ENCODE peak calls at places on chromosomes 12 and 14, in seven cellular contexts. One of them, this sample, is unnamed.

GRCh38 chr12:6392499-6392898 is 8.5 kb downstream of the LTBR start:
- DNase-seq in thyroid gland: peak
- DNase-seq in glutamatergic neuron: no peak
- DNase-seq in endothelial cell: no peak
- DNase-seq in lower leg skin: no peak
- DNase-seq in neural crest cell: no peak
- DNase-seq in fibroblast of villous mesenchyme: no peak
- DNase-seq in this sample: no peak

GRCh38 chr12:116954700-116955381 is 44.1 kb downstream of the FBXW8 start:
- DNase-seq in thyroid gland: peak
- DNase-seq in glutamatergic neuron: no peak
- DNase-seq in endothelial cell: no peak
- DNase-seq in lower leg skin: no peak
- DNase-seq in neural crest cell: no peak
- DNase-seq in fibroblast of villous mesenchyme: no peak
- DNase-seq in this sample: no peak

GRCh38 chr12:124888203-124888602 is 24.5 kb upstream of the SCARB1 start:
- DNase-seq in thyroid gland: no peak
- DNase-seq in glutamatergic neuron: no peak
- DNase-seq in endothelial cell: no peak
- DNase-seq in lower leg skin: no peak
- DNase-seq in neural crest cell: no peak
- DNase-seq in fibroblast of villous mesenchyme: no peak
- DNase-seq in this sample: no peak

GRCh38 chr12:54701940-54702592 is 53.9 kb upstream of the DCD start:
- DNase-seq in thyroid gland: no peak
- DNase-seq in glutamatergic neuron: no peak
- DNase-seq in endothelial cell: no peak
- DNase-seq in lower leg skin: no peak
- DNase-seq in neural crest cell: no peak
- DNase-seq in fibroblast of villous mesenchyme: peak
- DNase-seq in this sample: peak

GRCh38 chr14:58428011-58428807 is 690 bp downstream of the KIAA0586 start:
- DNase-seq in thyroid gland: no peak
- DNase-seq in glutamatergic neuron: no peak
- DNase-seq in endothelial cell: peak
- DNase-seq in lower leg skin: no peak
- DNase-seq in neural crest cell: peak
- DNase-seq in fibroblast of villous mesenchyme: peak
- DNase-seq in this sample: peak

GRCh38 chr12:43758728-43759563 is at the start of the genes IRAK4 and PUS7L:
- DNase-seq in thyroid gland: peak
- DNase-seq in glutamatergic neuron: peak
- DNase-seq in endothelial cell: peak
- DNase-seq in lower leg skin: peak
- DNase-seq in neural crest cell: peak
- DNase-seq in fibroblast of villous mesenchyme: peak
- DNase-seq in this sample: peak

GRCh38 chr14:83816755-83817154 is 1713.2 kb upstream of the FLRT2 start:
- DNase-seq in thyroid gland: no peak
- DNase-seq in glutamatergic neuron: no peak
- DNase-seq in endothelial cell: no peak
- DNase-seq in lower leg skin: no peak
- DNase-seq in neural crest cell: no peak
- DNase-seq in fibroblast of villous mesenchyme: peak
- DNase-seq in this sample: no peak

GRCh38 chr14:52703225-52703624 is 3.8 kb upstream of the PSMC6 start:
- DNase-seq in thyroid gland: no peak
- DNase-seq in glutamatergic neuron: no peak
- DNase-seq in endothelial cell: no peak
- DNase-seq in lower leg skin: peak
- DNase-seq in neural crest cell: no peak
- DNase-seq in fibroblast of villous mesenchyme: peak
- DNase-seq in this sample: no peak

GRCh38 chr12:105166736-105167135 is 59.2 kb downstream of the WASHC4 start:
- DNase-seq in thyroid gland: no peak
- DNase-seq in glutamatergic neuron: no peak
- DNase-seq in endothelial cell: no peak
- DNase-seq in lower leg skin: no peak
- DNase-seq in neural crest cell: no peak
- DNase-seq in fibroblast of villous mesenchyme: peak
- DNase-seq in this sample: no peak

GRCh38 chr12:65568517-65568916 is 255.8 kb upstream of the HMGA2 start:
- DNase-seq in thyroid gland: no peak
- DNase-seq in glutamatergic neuron: no peak
- DNase-seq in endothelial cell: no peak
- DNase-seq in lower leg skin: no peak
- DNase-seq in neural crest cell: no peak
- DNase-seq in fibroblast of villous mesenchyme: no peak
- DNase-seq in this sample: no peak

GRCh38 chr12:33770652-33771051 is 251.6 kb upstream of the ALG10 start:
- DNase-seq in thyroid gland: no peak
- DNase-seq in glutamatergic neuron: no peak
- DNase-seq in endothelial cell: no peak
- DNase-seq in lower leg skin: no peak
- DNase-seq in neural crest cell: no peak
- DNase-seq in fibroblast of villous mesenchyme: no peak
- DNase-seq in this sample: no peak

GRCh38 chr14:94974422-94974821 is 182.9 kb downstream of the DICER1 start:
- DNase-seq in thyroid gland: no peak
- DNase-seq in glutamatergic neuron: no peak
- DNase-seq in endothelial cell: no peak
- DNase-seq in lower leg skin: no peak
- DNase-seq in neural crest cell: no peak
- DNase-seq in fibroblast of villous mesenchyme: no peak
- DNase-seq in this sample: no peak

GRCh38 chr12:58757422-58757821 is 162.9 kb downstream of the LRIG3 start:
- DNase-seq in thyroid gland: no peak
- DNase-seq in glutamatergic neuron: no peak
- DNase-seq in endothelial cell: no peak
- DNase-seq in lower leg skin: no peak
- DNase-seq in neural crest cell: no peak
- DNase-seq in fibroblast of villous mesenchyme: peak
- DNase-seq in this sample: no peak

GRCh38 chr14:69811227-69811867 is 14.3 kb upstream of the SLC10A1 start:
- DNase-seq in thyroid gland: no peak
- DNase-seq in glutamatergic neuron: no peak
- DNase-seq in endothelial cell: no peak
- DNase-seq in lower leg skin: no peak
- DNase-seq in neural crest cell: no peak
- DNase-seq in fibroblast of villous mesenchyme: no peak
- DNase-seq in this sample: no peak

GRCh38 chr14:63504628-63505027 is 38.5 kb downstream of the PPP2R5E start:
- DNase-seq in thyroid gland: no peak
- DNase-seq in glutamatergic neuron: no peak
- DNase-seq in endothelial cell: no peak
- DNase-seq in lower leg skin: no peak
- DNase-seq in neural crest cell: no peak
- DNase-seq in fibroblast of villous mesenchyme: no peak
- DNase-seq in this sample: no peak

GRCh38 chr14:45949479-45949878 is 696.5 kb upstream of the MIS18BP1 start:
- DNase-seq in thyroid gland: no peak
- DNase-seq in glutamatergic neuron: no peak
- DNase-seq in endothelial cell: no peak
- DNase-seq in lower leg skin: no peak
- DNase-seq in neural crest cell: no peak
- DNase-seq in fibroblast of villous mesenchyme: no peak
- DNase-seq in this sample: no peak

GRCh38 chr12:47823422-47824086 is 3.9 kb upstream of the HDAC7 start:
- DNase-seq in thyroid gland: no peak
- DNase-seq in glutamatergic neuron: no peak
- DNase-seq in endothelial cell: no peak
- DNase-seq in lower leg skin: no peak
- DNase-seq in neural crest cell: no peak
- DNase-seq in fibroblast of villous mesenchyme: no peak
- DNase-seq in this sample: no peak

GRCh38 chr14:98198385-98198784 is 1073.6 kb downstream of the BCL11B start:
- DNase-seq in thyroid gland: no peak
- DNase-seq in glutamatergic neuron: no peak
- DNase-seq in endothelial cell: no peak
- DNase-seq in lower leg skin: no peak
- DNase-seq in neural crest cell: no peak
- DNase-seq in fibroblast of villous mesenchyme: no peak
- DNase-seq in this sample: no peak

GRCh38 chr12:87924149-87924548 is 105.1 kb downstream of the C12orf50 start:
- DNase-seq in thyroid gland: no peak
- DNase-seq in glutamatergic neuron: no peak
- DNase-seq in endothelial cell: no peak
- DNase-seq in lower leg skin: no peak
- DNase-seq in neural crest cell: no peak
- DNase-seq in fibroblast of villous mesenchyme: no peak
- DNase-seq in this sample: no peak

GRCh38 chr12:16300706-16301105 is 23.2 kb upstream of the SLC15A5 start:
- DNase-seq in thyroid gland: no peak
- DNase-seq in glutamatergic neuron: no peak
- DNase-seq in endothelial cell: no peak
- DNase-seq in lower leg skin: peak
- DNase-seq in neural crest cell: no peak
- DNase-seq in fibroblast of villous mesenchyme: no peak
- DNase-seq in this sample: no peak

GRCh38 chr12:50637870-50638481 is 125.9 kb upstream of the ATF1 start:
- DNase-seq in thyroid gland: no peak
- DNase-seq in glutamatergic neuron: no peak
- DNase-seq in endothelial cell: no peak
- DNase-seq in lower leg skin: no peak
- DNase-seq in neural crest cell: no peak
- DNase-seq in fibroblast of villous mesenchyme: peak
- DNase-seq in this sample: no peak

DNA sequence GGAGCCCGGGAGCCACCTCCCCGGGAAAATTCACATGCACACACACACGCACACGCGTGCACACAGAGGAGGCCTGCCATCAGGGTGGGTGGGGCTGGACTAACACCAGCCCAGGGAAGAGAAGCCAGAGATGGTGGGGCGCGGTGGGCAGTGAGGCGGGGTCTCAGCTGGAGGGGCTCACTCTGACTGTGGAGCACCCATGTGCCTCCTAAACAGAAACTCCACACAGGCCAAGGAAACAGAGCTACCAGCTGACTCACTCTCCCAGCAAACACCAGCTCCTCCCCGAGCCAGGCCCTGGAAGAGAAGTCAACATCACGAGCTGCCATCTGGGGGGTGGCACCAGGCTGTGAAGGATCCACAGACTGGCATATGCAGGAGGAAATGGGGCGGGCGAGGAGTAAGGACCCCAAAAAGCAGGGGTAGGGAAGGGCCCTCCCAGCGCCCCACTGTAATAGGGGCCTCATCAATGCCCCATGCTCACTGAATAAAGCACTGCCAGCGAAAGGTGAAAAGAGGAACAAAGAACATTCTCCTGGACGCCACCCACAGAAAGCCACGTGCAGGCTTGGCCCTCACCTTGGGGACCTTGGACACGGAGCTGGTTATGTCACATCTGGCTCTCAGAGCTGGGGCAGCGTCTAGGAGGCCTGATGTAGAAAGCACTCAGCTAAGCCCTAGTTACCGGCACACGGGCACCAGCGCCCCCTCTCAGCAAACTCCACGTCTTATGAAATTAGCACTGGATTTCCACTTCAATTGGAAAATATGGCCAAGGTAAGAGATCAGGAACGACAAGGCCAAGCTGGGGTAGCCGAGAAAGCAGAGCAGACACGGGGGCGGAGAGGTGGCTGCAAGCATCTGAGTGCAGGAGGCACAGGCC is 8.4 kb upstream of the INF2 start:
- DNase-seq in thyroid gland: no peak
- DNase-seq in glutamatergic neuron: no peak
- DNase-seq in endothelial cell: no peak
- DNase-seq in lower leg skin: peak
- DNase-seq in neural crest cell: no peak
- DNase-seq in fibroblast of villous mesenchyme: peak
- DNase-seq in this sample: no peak
- TF ChIP-seq CTCF in thyroid gland: no peak
- TF ChIP-seq CTCF in glutamatergic neuron: no peak
- TF ChIP-seq CTCF in endothelial cell: no peak
- TF ChIP-seq CTCF in lower leg skin: no peak
- TF ChIP-seq CTCF in neural crest cell: peak
- TF ChIP-seq CTCF in fibroblast of villous mesenchyme: peak
- TF ChIP-seq CTCF in this sample: peak

GRCh38 chr14:56085471-56085870 is 32.7 kb upstream of the PELI2 start:
- DNase-seq in thyroid gland: no peak
- DNase-seq in glutamatergic neuron: no peak
- DNase-seq in endothelial cell: no peak
- DNase-seq in lower leg skin: no peak
- DNase-seq in neural crest cell: no peak
- DNase-seq in fibroblast of villous mesenchyme: no peak
- DNase-seq in this sample: no peak
- TF ChIP-seq CTCF in thyroid gland: no peak
- TF ChIP-seq CTCF in glutamatergic neuron: no peak
- TF ChIP-seq CTCF in endothelial cell: no peak
- TF ChIP-seq CTCF in lower leg skin: no peak
- TF ChIP-seq CTCF in neural crest cell: no peak
- TF ChIP-seq CTCF in fibroblast of villous mesenchyme: no peak
- TF ChIP-seq CTCF in this sample: no peak

DNA sequence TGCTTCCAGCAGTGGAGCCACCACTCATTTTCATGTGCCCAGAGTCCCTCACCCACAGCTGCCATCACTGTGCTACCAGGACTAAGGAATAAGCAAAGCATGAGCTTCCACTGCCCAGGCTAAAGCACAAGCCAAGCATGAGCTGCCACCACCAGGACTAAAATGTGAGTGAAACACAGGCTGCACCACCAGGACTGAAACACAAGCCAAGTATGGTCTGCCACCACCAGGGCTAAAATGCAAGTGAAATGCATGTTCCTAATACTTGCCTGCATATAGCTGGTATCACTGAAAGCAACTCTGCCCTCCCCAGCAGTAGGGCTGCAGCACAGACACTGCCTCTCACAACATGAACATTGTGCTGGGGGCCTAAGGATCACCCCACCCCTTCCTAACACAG is 30.0 kb downstream of the CEP83 start:
- DNase-seq in thyroid gland: no peak
- DNase-seq in glutamatergic neuron: no peak
- DNase-seq in endothelial cell: no peak
- DNase-seq in lower leg skin: no peak
- DNase-seq in neural crest cell: no peak
- DNase-seq in fibroblast of villous mesenchyme: peak
- DNase-seq in this sample: no peak
- TF ChIP-seq CTCF in thyroid gland: no peak
- TF ChIP-seq CTCF in glutamatergic neuron: no peak
- TF ChIP-seq CTCF in endothelial cell: no peak
- TF ChIP-seq CTCF in lower leg skin: no peak
- TF ChIP-seq CTCF in neural crest cell: no peak
- TF ChIP-seq CTCF in fibroblast of villous mesenchyme: peak
- TF ChIP-seq CTCF in this sample: no peak

GRCh38 chr14:78902010-78902623 is 731.9 kb downstream of the NRXN3 start:
- DNase-seq in thyroid gland: peak
- DNase-seq in glutamatergic neuron: peak
- DNase-seq in endothelial cell: peak
- DNase-seq in lower leg skin: no peak
- DNase-seq in neural crest cell: peak
- DNase-seq in fibroblast of villous mesenchyme: peak
- DNase-seq in this sample: peak

DNA sequence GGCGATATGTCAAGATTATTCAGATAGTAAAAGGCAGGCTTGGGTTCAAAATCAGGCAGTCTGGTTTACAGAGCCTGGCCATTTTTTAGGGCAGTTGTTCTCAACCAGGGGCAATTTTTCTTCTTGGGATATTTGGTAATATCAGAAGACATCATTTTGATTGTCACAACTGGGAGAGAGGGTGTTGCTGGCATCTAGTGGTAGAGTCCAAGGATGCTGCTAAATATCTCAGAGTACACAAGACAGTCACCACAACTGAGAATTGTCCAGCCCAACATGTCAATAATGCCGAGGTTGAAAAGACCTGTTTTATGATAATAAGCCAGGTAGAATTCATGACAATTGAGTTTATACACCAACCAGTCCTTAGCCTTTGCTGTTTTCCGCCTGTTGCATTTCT is 733.9 kb downstream of the NRXN3 start:
- DNase-seq in thyroid gland: no peak
- DNase-seq in glutamatergic neuron: no peak
- DNase-seq in endothelial cell: no peak
- DNase-seq in lower leg skin: no peak
- DNase-seq in neural crest cell: no peak
- DNase-seq in fibroblast of villous mesenchyme: no peak
- DNase-seq in this sample: no peak
- TF ChIP-seq CTCF in thyroid gland: no peak
- TF ChIP-seq CTCF in glutamatergic neuron: no peak
- TF ChIP-seq CTCF in endothelial cell: no peak
- TF ChIP-seq CTCF in lower leg skin: no peak
- TF ChIP-seq CTCF in neural crest cell: no peak
- TF ChIP-seq CTCF in fibroblast of villous mesenchyme: no peak
- TF ChIP-seq CTCF in this sample: no peak

This sample was measured in BE2C.